ENCODE peak calls at places on chromosomes 7 and 10, in nine cellular contexts. J, Y, C, H, Q, E, R, S and P are unnamed samples.

GRCh38 chr7:13989138-13989943 is at the start of gene ETV1:
- DNase-seq in J (no peak), Y (peak), E (no peak), S (peak), C (peak), R (peak), Q (no peak), H (peak), P (peak)

GRCh38 chr7:100679927-100680588 is 6.5 kb downstream of the GNB2 start:
- DNase-seq in Y (no peak), E (no peak), S (no peak), H (no peak), C (no peak), Q (no peak), J (no peak), R (no peak), P (no peak)

GRCh38 chr7:65968256-65969185 is 13.5 kb downstream of the GUSB start:
- DNase-seq in Q (no peak), S (no peak), R (no peak), C (peak), J (no peak), Y (no peak), H (no peak), E (no peak), P (no peak)

GRCh38 chr7:91683823-91684222 is 196.7 kb downstream of the MTERF1 start:
- DNase-seq in Y (no peak), J (no peak), C (no peak), Q (no peak), R (no peak), E (peak), S (no peak), H (no peak), P (no peak)

GRCh38 chr10:74151879-74152722 is 1.1 kb downstream of the ADK start:
- DNase-seq in H (no peak), J (no peak), E (no peak), R (no peak), S (no peak), C (no peak), Y (no peak), Q (no peak), P (no peak)

GRCh38 chr10:13792011-13792410 is 205.2 kb downstream of the PRPF18 start:
- DNase-seq in J (no peak), H (no peak), C (no peak), Q (no peak), E (no peak), Y (no peak), R (no peak), S (no peak), P (no peak)

GRCh38 chr10:124292911-124293640 is 125.6 kb downstream of the OAT start:
- DNase-seq in C (peak), R (peak), J (no peak), E (no peak), Q (no peak), Y (no peak), S (no peak), H (no peak), P (no peak)

GRCh38 chr10:102644066-102644645 is at the start of gene TRIM8:
- DNase-seq in J (peak), C (peak), E (no peak), H (no peak), S (peak), Q (no peak), Y (no peak), R (peak), P (no peak)

GRCh38 chr7:136956232-136956631 is 87.8 kb downstream of the CHRM2 start:
- DNase-seq in S (no peak), J (no peak), C (no peak), E (peak), Y (no peak), R (no peak), Q (no peak), H (peak), P (no peak)

GRCh38 chr10:15140640-15141039 is 27.9 kb downstream of the NMT2 start:
- DNase-seq in S (no peak), E (no peak), R (no peak), Q (no peak), C (no peak), H (no peak), J (no peak), Y (no peak), P (no peak)

GRCh38 chr10:109456566-109457361 is 466.5 kb downstream of the XPNPEP1 start:
- DNase-seq in H (no peak), Y (no peak), S (peak), C (no peak), E (no peak), R (peak), Q (no peak), J (no peak), P (no peak)

GRCh38 chr7:105178177-105178576 is 164.2 kb downstream of the KMT2E start:
- DNase-seq in C (no peak), S (no peak), J (no peak), E (no peak), H (no peak), Q (no peak), R (no peak), Y (no peak), P (no peak)

GRCh38 chr7:6221340-6222319 is 50.8 kb downstream of the CYTH3 start:
- DNase-seq in E (no peak), S (no peak), Q (no peak), C (no peak), J (no peak), H (no peak), Y (no peak), R (no peak), P (peak)

GRCh38 chr7:151251926-151252835 is 3.7 kb upstream of the SMARCD3 start:
- DNase-seq in H (peak), Q (no peak), J (no peak), C (no peak), E (peak), S (peak), R (peak), Y (no peak), P (peak)

GRCh38 chr10:44105643-44106042 is 279.3 kb downstream of the CXCL12 start:
- DNase-seq in E (no peak), R (no peak), S (no peak), C (no peak), J (no peak), Q (no peak), Y (no peak), H (no peak), P (no peak)

GRCh38 chr10:27911006-27911405 is 87.9 kb downstream of the ODAD2 start:
- DNase-seq in H (no peak), Y (no peak), C (no peak), Q (no peak), S (no peak), R (no peak), E (no peak), J (no peak), P (no peak)

GRCh38 chr7:123643495-123644428 is 11.9 kb upstream of the LMOD2 start:
- DNase-seq in J (no peak), E (peak), Q (no peak), S (no peak), Y (no peak), R (peak), C (peak), H (peak), P (peak)

GRCh38 chr10:31926765-31927596 is 1.6 kb downstream of the ARHGAP12 start:
- DNase-seq in J (no peak), H (no peak), Y (no peak), S (no peak), E (no peak), C (no peak), Q (no peak), R (no peak), P (no peak)